ENCODE peak calls at places on chromosomes 7 and 10, in seven cellular contexts. P, K, W, U, B, N and V are unnamed samples.

GRCh38 chr10:123897146-123897545 is 5.5 kb upstream of the CPXM2 start:
- DNase-seq in P (no peak), W (no peak), K (no peak), N (no peak), B (no peak), U (no peak), V (no peak)

GRCh38 chr7:126720232-126720631 is 532.5 kb downstream of the GRM8 start:
- DNase-seq in B (no peak), W (no peak), P (no peak), U (no peak), K (no peak), N (no peak), V (no peak)

GRCh38 chr10:28250782-28251181 is 52.1 kb downstream of the MPP7 start:
- DNase-seq in P (no peak), N (no peak), W (no peak), B (peak; percentile 20), U (no peak), K (no peak), V (no peak)

GRCh38 chr7:149871576-149871975 is 2.2 kb upstream of the ATP6V0E2 start:
- DNase-seq in U (no peak), K (no peak), N (no peak), B (no peak), P (no peak), W (no peak), V (no peak)

GRCh38 chr7:82179311-82179710 is 264.3 kb downstream of the CACNA2D1 start:
- DNase-seq in B (no peak), P (no peak), K (no peak), W (no peak), U (no peak), N (no peak), V (no peak)

GRCh38 chr10:124346831-124347230 is 71.9 kb downstream of the OAT start:
- DNase-seq in K (no peak), B (no peak), U (no peak), P (no peak), N (no peak), W (no peak), V (no peak)

GRCh38 chr10:90042075-90042474 is 340.7 kb downstream of the KIF20B start:
- DNase-seq in N (no peak), K (no peak), W (no peak), P (no peak), U (no peak), B (no peak), V (no peak)

GRCh38 chr10:86688398-86688921 is 20.1 kb downstream of the LDB3 start:
- DNase-seq in B (peak; percentile 77), W (peak; percentile 65), K (peak; percentile 73), N (peak; percentile 62), U (peak; percentile 58), P (peak; percentile 72), V (peak; percentile 40)

GRCh38 chr7:155427411-155428038 is 30.4 kb upstream of the EN2 start:
- DNase-seq in K (no peak), W (no peak), B (no peak), U (no peak), N (no peak), P (no peak), V (no peak)

GRCh38 chr10:93873427-93874115 is 20.2 kb upstream of the SLC35G1 start:
- DNase-seq in N (no peak), B (peak; percentile 32), K (peak; percentile 4), W (no peak), U (no peak), P (no peak), V (no peak)

GRCh38 chr7:43584200-43584586 is 1.3 kb downstream of the STK17A start:
- DNase-seq in P (no peak), W (peak; percentile 62), U (no peak), K (peak; percentile 76), B (peak; percentile 38), N (peak; percentile 29), V (peak; percentile 55)

GRCh38 chr10:70894416-70894815 is 6.1 kb upstream of the PCBD1 start:
- DNase-seq in P (no peak), W (no peak), U (no peak), B (no peak), N (no peak), K (no peak), V (no peak)

GRCh38 chr10:31158000-31158658 is 126.5 kb upstream of the ZNF438 start:
- DNase-seq in K (no peak), P (no peak), U (peak; percentile 54), W (no peak), B (no peak), N (no peak), V (no peak)

GRCh38 chr7:70093496-70093895 is 495.2 kb downstream of the AUTS2 start:
- DNase-seq in P (no peak), W (peak; percentile 34), N (no peak), B (peak; percentile 19), K (peak; percentile 35), U (no peak), V (no peak)

GRCh38 chr7:36855330-36855729 is 131.0 kb upstream of the AOAH start:
- DNase-seq in U (no peak), K (no peak), N (no peak), P (no peak), W (no peak), B (no peak), V (no peak)

GRCh38 chr7:156524737-156525597 is 115.6 kb upstream of the RNF32 start:
- DNase-seq in B (peak; percentile 49), N (no peak), P (no peak), W (no peak), K (no peak), U (no peak), V (no peak)

GRCh38 chr10:73899401-73899780 is 11.5 kb upstream of the PLAU start:
- DNase-seq in B (peak; percentile 62), U (peak; percentile 81), N (no peak), P (no peak), W (peak; percentile 64), K (no peak), V (no peak)

GRCh38 chr10:132520147-132520811 is 17.3 kb upstream of the INPP5A start:
- DNase-seq in N (peak; percentile 65), B (peak; percentile 74), K (peak; percentile 36), P (peak; percentile 5), W (no peak), U (no peak), V (no peak)

GRCh38 chr7:11716185-11716584 is 115.8 kb downstream of the THSD7A start:
- DNase-seq in U (no peak), P (no peak), W (peak; percentile 42), K (peak; percentile 47), N (peak; percentile 20), B (no peak), V (no peak)

GRCh38 chr7:131604841-131605279 is 48.4 kb upstream of the PODXL start:
- DNase-seq in K (no peak), W (no peak), N (no peak), U (no peak), B (no peak), P (no peak), V (no peak)

GRCh38 chr10:44745920-44746319 is 165.2 kb upstream of the TMEM72 start:
- DNase-seq in U (no peak), K (no peak), W (no peak), N (no peak), B (peak; percentile 29), P (no peak), V (no peak)

GRCh38 chr7:111059826-111060225 is 31.1 kb upstream of the LRRN3 start:
- DNase-seq in K (no peak), U (no peak), W (no peak), B (no peak), N (no peak), P (no peak), V (no peak)

GRCh38 chr7:36021917-36022550 is 131.0 kb upstream of the EEPD1 start:
- DNase-seq in W (no peak), P (no peak), K (peak; percentile 62), U (no peak), B (no peak), N (no peak), V (no peak)

GRCh38 chr7:127930341-127931328 is 100.6 kb downstream of the LRRC4 start:
- DNase-seq in K (no peak), U (no peak), B (no peak), P (no peak), N (no peak), W (no peak), V (no peak)

GRCh38 chr10:33559105-33559504 is 224.6 kb upstream of the NRP1 start:
- DNase-seq in N (no peak), P (no peak), B (peak; percentile 17), K (no peak), U (peak; percentile 48), W (no peak), V (no peak)

GRCh38 chr7:47763063-47763974 is 181.4 kb upstream of the TNS3 start:
- DNase-seq in B (peak; percentile 69), N (no peak), W (peak; percentile 15), U (peak; percentile 91), P (no peak), K (no peak), V (no peak)

GRCh38 chr7:158107806-158108205 is 479.8 kb downstream of the PTPRN2 start:
- DNase-seq in P (no peak), B (no peak), N (no peak), K (no peak), W (no peak), U (no peak), V (no peak)

GRCh38 chr10:132631348-132631735 is 93.8 kb downstream of the INPP5A start:
- DNase-seq in W (peak; percentile 67), K (peak; percentile 77), N (peak; percentile 88), P (peak; percentile 6), B (no peak), U (no peak), V (no peak)

GRCh38 chr7:111112439-111112838 is 21.5 kb downstream of the LRRN3 start:
- DNase-seq in K (no peak), U (no peak), W (no peak), P (no peak), B (no peak), N (no peak), V (no peak)

GRCh38 chr10:113273877-113274829 is 278.7 kb upstream of the HABP2 start:
- DNase-seq in U (no peak), N (peak; percentile 57), W (no peak), K (no peak), P (no peak), B (no peak), V (no peak)
- TF ChIP-seq CTCF in U (no peak), N (no peak), W (no peak), K (no peak), P (no peak), B (no peak), V (no peak)

GRCh38 chr10:72888151-72888638 is 5.3 kb upstream of the OIT3 start:
- DNase-seq in N (no peak), P (no peak), B (no peak), U (no peak), W (no peak), K (no peak), V (no peak)
- TF ChIP-seq CTCF in N (no peak), P (no peak), B (no peak), U (no peak), W (no peak), K (no peak), V (no peak)

GRCh38 chr10:119290301-119291036 is 83.1 kb downstream of the GRK5 start:
- DNase-seq in W (no peak), P (no peak), N (peak; percentile 58), K (peak; percentile 7), B (no peak), U (no peak), V (no peak)
- TF ChIP-seq CTCF in W (no peak), P (no peak), N (peak; percentile 18), K (no peak), B (peak; percentile 18), U (peak; percentile 26), V (no peak)

DNA sequence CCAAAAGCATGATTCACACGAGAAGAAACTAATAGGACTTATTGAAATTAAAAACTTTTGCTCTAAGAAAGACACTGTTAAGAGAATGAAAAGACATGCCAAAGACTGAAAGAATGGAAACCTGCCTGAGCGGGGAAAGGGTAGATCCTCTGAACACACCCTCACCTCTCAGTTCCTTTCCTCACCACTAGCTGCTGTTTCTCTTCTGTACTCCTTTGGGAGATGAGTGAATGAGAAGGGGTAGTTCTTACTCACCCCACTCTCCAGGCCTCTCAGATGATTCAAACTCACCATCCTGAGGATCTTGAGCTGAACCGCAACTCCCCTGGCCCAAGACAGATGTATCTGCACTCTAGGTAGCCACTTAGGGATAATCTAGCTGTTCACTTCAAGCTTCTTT is 41.9 kb downstream of the IQUB start:
- DNase-seq in U (no peak), W (no peak), N (no peak), P (no peak), B (no peak), K (no peak), V (no peak)
- TF ChIP-seq CTCF in U (no peak), W (no peak), N (no peak), P (no peak), B (no peak), K (no peak), V (no peak)